ENCODE peak calls at places on chromosome 5, in seven cellular contexts. One of them, this sample, is unnamed.
A peak's percentile ranks its signal among the peaks of the same experiment; 100 is the strongest.

GRCh38 chr5:54296386-54296785 is 14.0 kb downstream of the ARL15 start:
- DNase-seq in AG09309: no peak
- DNase-seq in hepatocyte: no peak
- DNase-seq in neural progenitor cell: no peak
- DNase-seq in CD4-positive, CD25-positive, alpha-beta regulatory T cell: no peak
- DNase-seq in dorsolateral prefrontal cortex: no peak
- DNase-seq in foreskin fibroblast: no peak
- DNase-seq in this sample: no peak

GRCh38 chr5:21817668-21818419 is 1035.3 kb downstream of the CDH12 start:
- DNase-seq in CD4-positive, CD25-positive, alpha-beta regulatory T cell: no peak
- DNase-seq in dorsolateral prefrontal cortex: no peak
- DNase-seq in hepatocyte: no peak
- DNase-seq in AG09309: no peak
- DNase-seq in neural progenitor cell: no peak
- DNase-seq in foreskin fibroblast: no peak
- DNase-seq in this sample: peak; percentile 28

GRCh38 chr5:27220752-27221151 is 182.4 kb upstream of the CDH9 start:
- DNase-seq in foreskin fibroblast: no peak
- DNase-seq in AG09309: no peak
- DNase-seq in dorsolateral prefrontal cortex: no peak
- DNase-seq in CD4-positive, CD25-positive, alpha-beta regulatory T cell: no peak
- DNase-seq in neural progenitor cell: no peak
- DNase-seq in hepatocyte: no peak
- DNase-seq in this sample: no peak

GRCh38 chr5:25707093-25707492 is 1062.3 kb upstream of the CDH10 start:
- DNase-seq in AG09309: no peak
- DNase-seq in hepatocyte: no peak
- DNase-seq in neural progenitor cell: no peak
- DNase-seq in foreskin fibroblast: no peak
- DNase-seq in dorsolateral prefrontal cortex: no peak
- DNase-seq in CD4-positive, CD25-positive, alpha-beta regulatory T cell: no peak
- DNase-seq in this sample: no peak

GRCh38 chr5:102958481-102959011 is 161.4 kb downstream of the GIN1 start:
- DNase-seq in neural progenitor cell: no peak
- DNase-seq in foreskin fibroblast: peak; percentile 36
- DNase-seq in hepatocyte: peak; percentile 7
- DNase-seq in AG09309: no peak
- DNase-seq in CD4-positive, CD25-positive, alpha-beta regulatory T cell: no peak
- DNase-seq in dorsolateral prefrontal cortex: no peak
- DNase-seq in this sample: peak; percentile 64

GRCh38 chr5:169286572-169287325 is 14.2 kb downstream of the SLIT3 start:
- DNase-seq in dorsolateral prefrontal cortex: no peak
- DNase-seq in neural progenitor cell: no peak
- DNase-seq in AG09309: no peak
- DNase-seq in CD4-positive, CD25-positive, alpha-beta regulatory T cell: no peak
- DNase-seq in foreskin fibroblast: no peak
- DNase-seq in hepatocyte: no peak
- DNase-seq in this sample: peak; percentile 82

GRCh38 chr5:54895816-54896341 is 89.5 kb downstream of the ESM1 start:
- DNase-seq in dorsolateral prefrontal cortex: peak; percentile 44
- DNase-seq in hepatocyte: peak; percentile 69
- DNase-seq in foreskin fibroblast: peak; percentile 50
- DNase-seq in CD4-positive, CD25-positive, alpha-beta regulatory T cell: no peak
- DNase-seq in AG09309: peak; percentile 25
- DNase-seq in neural progenitor cell: peak; percentile 58
- DNase-seq in this sample: peak; percentile 75

GRCh38 chr5:171840066-171840465 is 54.4 kb downstream of the SMIM23 start:
- DNase-seq in hepatocyte: no peak
- DNase-seq in dorsolateral prefrontal cortex: no peak
- DNase-seq in CD4-positive, CD25-positive, alpha-beta regulatory T cell: no peak
- DNase-seq in foreskin fibroblast: no peak
- DNase-seq in neural progenitor cell: peak; percentile 17
- DNase-seq in AG09309: no peak
- DNase-seq in this sample: no peak

GRCh38 chr5:168881427-168882149 is 302.4 kb upstream of the PANK3 start:
- DNase-seq in hepatocyte: peak; percentile 60
- DNase-seq in CD4-positive, CD25-positive, alpha-beta regulatory T cell: no peak
- DNase-seq in dorsolateral prefrontal cortex: no peak
- DNase-seq in foreskin fibroblast: no peak
- DNase-seq in AG09309: no peak
- DNase-seq in neural progenitor cell: peak; percentile 73
- DNase-seq in this sample: no peak

GRCh38 chr5:35202319-35203111 is 27.8 kb downstream of the PRLR start:
- DNase-seq in neural progenitor cell: peak; percentile 74
- DNase-seq in hepatocyte: peak; percentile 68
- DNase-seq in AG09309: peak; percentile 16
- DNase-seq in CD4-positive, CD25-positive, alpha-beta regulatory T cell: no peak
- DNase-seq in dorsolateral prefrontal cortex: no peak
- DNase-seq in foreskin fibroblast: peak; percentile 22
- DNase-seq in this sample: peak; percentile 61

GRCh38 chr5:96931605-96932004 is 4.3 kb upstream of the LNPEP start:
- DNase-seq in CD4-positive, CD25-positive, alpha-beta regulatory T cell: no peak
- DNase-seq in dorsolateral prefrontal cortex: no peak
- DNase-seq in AG09309: no peak
- DNase-seq in hepatocyte: no peak
- DNase-seq in foreskin fibroblast: no peak
- DNase-seq in neural progenitor cell: no peak
- DNase-seq in this sample: no peak

GRCh38 chr5:54556136-54556535 is 38.6 kb downstream of the SNX18 start:
- DNase-seq in CD4-positive, CD25-positive, alpha-beta regulatory T cell: no peak
- DNase-seq in dorsolateral prefrontal cortex: no peak
- DNase-seq in AG09309: no peak
- DNase-seq in hepatocyte: no peak
- DNase-seq in neural progenitor cell: no peak
- DNase-seq in foreskin fibroblast: no peak
- DNase-seq in this sample: no peak

GRCh38 chr5:133245191-133246052 is 193.6 kb downstream of the HSPA4 start:
- DNase-seq in AG09309: peak; percentile 37
- DNase-seq in CD4-positive, CD25-positive, alpha-beta regulatory T cell: no peak
- DNase-seq in dorsolateral prefrontal cortex: no peak
- DNase-seq in foreskin fibroblast: peak; percentile 73
- DNase-seq in neural progenitor cell: no peak
- DNase-seq in hepatocyte: peak; percentile 44
- DNase-seq in this sample: peak; percentile 86

GRCh38 chr5:92560698-92561361 is 1020.2 kb downstream of the NR2F1-AS1 start:
- DNase-seq in hepatocyte: peak; percentile 11
- DNase-seq in AG09309: peak; percentile 52
- DNase-seq in foreskin fibroblast: peak; percentile 59
- DNase-seq in dorsolateral prefrontal cortex: no peak
- DNase-seq in CD4-positive, CD25-positive, alpha-beta regulatory T cell: no peak
- DNase-seq in neural progenitor cell: no peak
- DNase-seq in this sample: peak; percentile 36

DNA sequence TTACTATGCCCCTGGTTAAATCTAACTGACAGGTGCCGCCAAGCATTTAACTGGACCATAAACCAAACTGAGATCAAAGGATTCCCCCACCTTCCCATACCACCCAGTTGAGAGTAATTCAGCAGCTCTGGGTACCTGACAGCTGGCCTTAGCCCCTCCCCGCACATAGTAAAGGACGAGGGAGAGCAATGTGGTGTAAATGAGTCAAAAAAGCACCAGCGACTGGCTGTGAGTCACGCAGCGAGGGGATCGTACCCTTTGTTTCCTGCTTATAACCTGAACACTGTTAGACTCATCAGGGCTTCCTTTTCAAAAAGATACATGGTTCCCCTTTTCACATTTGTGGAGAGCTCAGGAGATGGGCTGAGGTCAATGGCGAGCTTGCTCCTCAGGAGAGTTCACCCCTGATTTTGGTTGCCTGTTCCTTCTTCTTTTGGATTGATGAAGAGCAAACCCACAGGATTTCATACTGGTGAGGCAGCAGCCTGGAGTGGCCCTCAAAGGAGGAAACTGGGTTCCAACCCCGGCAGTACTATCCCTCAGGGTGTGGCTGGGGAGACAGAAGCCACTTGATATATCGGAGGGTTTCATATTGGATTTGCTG is 71.5 kb downstream of the ANKRD33B start:
- DNase-seq in dorsolateral prefrontal cortex: no peak
- DNase-seq in AG09309: no peak
- DNase-seq in foreskin fibroblast: peak; percentile 39
- DNase-seq in neural progenitor cell: no peak
- DNase-seq in hepatocyte: no peak
- DNase-seq in CD4-positive, CD25-positive, alpha-beta regulatory T cell: peak; percentile 39
- DNase-seq in this sample: peak; percentile 28
- H3K4me3 ChIP-seq in dorsolateral prefrontal cortex: no peak overlapping the region
- H3K4me3 ChIP-seq in AG09309: no peak overlapping the region
- H3K4me3 ChIP-seq in foreskin fibroblast: no peak overlapping the region
- H3K4me3 ChIP-seq in neural progenitor cell: no peak overlapping the region
- H3K4me3 ChIP-seq in hepatocyte: no peak overlapping the region
- H3K4me3 ChIP-seq in CD4-positive, CD25-positive, alpha-beta regulatory T cell: peak overlapping the region; percentile 27
- H3K4me3 ChIP-seq in this sample: no peak overlapping the region

GRCh38 chr5:73379435-73379834 is 69.1 kb downstream of the FOXD1 start:
- DNase-seq in dorsolateral prefrontal cortex: no peak
- DNase-seq in neural progenitor cell: no peak
- DNase-seq in foreskin fibroblast: no peak
- DNase-seq in hepatocyte: no peak
- DNase-seq in CD4-positive, CD25-positive, alpha-beta regulatory T cell: no peak
- DNase-seq in AG09309: no peak
- DNase-seq in this sample: no peak

GRCh38 chr5:73380052-73380451 is 68.5 kb downstream of the FOXD1 start:
- DNase-seq in neural progenitor cell: no peak
- DNase-seq in hepatocyte: no peak
- DNase-seq in dorsolateral prefrontal cortex: no peak
- DNase-seq in AG09309: no peak
- DNase-seq in CD4-positive, CD25-positive, alpha-beta regulatory T cell: no peak
- DNase-seq in foreskin fibroblast: no peak
- DNase-seq in this sample: no peak

GRCh38 chr5:73382412-73382795 is 66.2 kb downstream of the FOXD1 start:
- DNase-seq in dorsolateral prefrontal cortex: no peak
- DNase-seq in AG09309: no peak
- DNase-seq in CD4-positive, CD25-positive, alpha-beta regulatory T cell: no peak
- DNase-seq in foreskin fibroblast: no peak
- DNase-seq in hepatocyte: no peak
- DNase-seq in neural progenitor cell: no peak
- DNase-seq in this sample: no peak

GRCh38 chr5:73381587-73382411 is 66.8 kb downstream of the FOXD1 start:
- DNase-seq in foreskin fibroblast: no peak
- DNase-seq in AG09309: no peak
- DNase-seq in CD4-positive, CD25-positive, alpha-beta regulatory T cell: no peak
- DNase-seq in dorsolateral prefrontal cortex: no peak
- DNase-seq in hepatocyte: no peak
- DNase-seq in neural progenitor cell: no peak
- DNase-seq in this sample: no peak

GRCh38 chr5:73380710-73381586 is 67.6 kb downstream of the FOXD1 start:
- DNase-seq in CD4-positive, CD25-positive, alpha-beta regulatory T cell: no peak
- DNase-seq in foreskin fibroblast: no peak
- DNase-seq in AG09309: no peak
- DNase-seq in hepatocyte: no peak
- DNase-seq in neural progenitor cell: no peak
- DNase-seq in dorsolateral prefrontal cortex: no peak
- DNase-seq in this sample: no peak
- H3K4me3 ChIP-seq in CD4-positive, CD25-positive, alpha-beta regulatory T cell: no peak overlapping the region
- H3K4me3 ChIP-seq in foreskin fibroblast: no peak overlapping the region
- H3K4me3 ChIP-seq in AG09309: no peak overlapping the region
- H3K4me3 ChIP-seq in hepatocyte: no peak overlapping the region
- H3K4me3 ChIP-seq in neural progenitor cell: no peak overlapping the region
- H3K4me3 ChIP-seq in dorsolateral prefrontal cortex: no peak overlapping the region
- H3K4me3 ChIP-seq in this sample: no peak overlapping the region

DNA sequence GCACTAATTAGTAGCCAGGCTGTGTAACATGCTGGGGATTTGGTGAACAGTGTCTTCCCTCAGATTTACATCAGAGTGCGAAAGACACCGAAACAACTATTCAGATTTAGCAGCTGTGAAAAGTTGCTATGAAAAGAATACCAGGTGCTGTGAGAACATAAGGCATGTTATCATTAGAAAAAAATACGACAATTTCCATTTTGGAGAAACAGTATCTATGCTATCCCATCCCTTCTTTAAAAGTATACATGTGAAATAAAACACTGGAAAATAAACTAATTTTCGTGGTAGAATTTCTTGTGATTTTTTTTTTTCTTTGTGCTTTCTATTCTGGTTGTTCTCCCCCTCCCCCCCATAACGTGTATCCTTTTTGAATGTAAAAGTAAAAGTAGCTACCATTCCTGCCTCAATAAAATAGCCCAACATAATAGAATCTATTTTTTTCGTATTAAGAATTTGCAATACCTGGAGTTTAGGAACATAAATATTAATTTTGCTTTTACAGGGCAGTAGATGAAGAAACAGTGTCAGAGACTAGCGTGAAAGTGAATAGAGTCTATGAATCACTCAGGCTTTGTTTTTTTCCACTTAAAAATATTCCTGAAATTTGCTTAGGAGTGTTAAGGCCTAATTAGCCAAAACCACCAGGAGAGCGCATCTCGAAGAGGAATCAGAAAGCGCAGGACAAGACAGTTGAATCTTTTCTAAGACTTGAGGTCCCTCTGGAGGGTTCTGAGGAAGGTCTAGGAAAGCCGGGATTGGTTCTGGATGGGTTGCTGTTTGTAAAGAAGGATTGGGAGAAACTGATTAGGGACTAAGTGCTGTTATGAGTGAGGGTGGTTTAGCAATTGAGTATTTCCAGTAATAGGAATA is 813 bp upstream of the SLU7 start:
- DNase-seq in hepatocyte: no peak
- DNase-seq in neural progenitor cell: no peak
- DNase-seq in foreskin fibroblast: no peak
- DNase-seq in AG09309: no peak
- DNase-seq in dorsolateral prefrontal cortex: no peak
- DNase-seq in CD4-positive, CD25-positive, alpha-beta regulatory T cell: no peak
- DNase-seq in this sample: no peak
- H3K4me3 ChIP-seq in hepatocyte: peak overlapping the region; percentile 24
- H3K4me3 ChIP-seq in neural progenitor cell: peak overlapping the region; percentile 86
- H3K4me3 ChIP-seq in foreskin fibroblast: peak overlapping the region; percentile 97
- H3K4me3 ChIP-seq in AG09309: peak overlapping the region; percentile 87
- H3K4me3 ChIP-seq in dorsolateral prefrontal cortex: peak overlapping the region; percentile 86
- H3K4me3 ChIP-seq in CD4-positive, CD25-positive, alpha-beta regulatory T cell: peak overlapping the region; percentile 90
- H3K4me3 ChIP-seq in this sample: peak overlapping the region; percentile 98

GRCh38 chr5:150488519-150489357 is 19.2 kb upstream of the NDST1 start:
- DNase-seq in foreskin fibroblast: peak; percentile 69
- DNase-seq in dorsolateral prefrontal cortex: no peak
- DNase-seq in hepatocyte: no peak
- DNase-seq in AG09309: peak; percentile 62
- DNase-seq in CD4-positive, CD25-positive, alpha-beta regulatory T cell: no peak
- DNase-seq in neural progenitor cell: no peak
- DNase-seq in this sample: peak; percentile 75

GRCh38 chr5:150489358-150490295 is 18.3 kb upstream of the NDST1 start:
- DNase-seq in foreskin fibroblast: peak; percentile 61
- DNase-seq in neural progenitor cell: no peak
- DNase-seq in hepatocyte: no peak
- DNase-seq in AG09309: no peak
- DNase-seq in CD4-positive, CD25-positive, alpha-beta regulatory T cell: no peak
- DNase-seq in dorsolateral prefrontal cortex: peak; percentile 85
- DNase-seq in this sample: no peak

GRCh38 chr5:150490754-150491153 is 17.2 kb upstream of the NDST1 start:
- DNase-seq in neural progenitor cell: no peak
- DNase-seq in hepatocyte: no peak
- DNase-seq in foreskin fibroblast: peak; percentile 26
- DNase-seq in dorsolateral prefrontal cortex: no peak
- DNase-seq in AG09309: no peak
- DNase-seq in CD4-positive, CD25-positive, alpha-beta regulatory T cell: no peak
- DNase-seq in this sample: no peak

GRCh38 chr5:150491876-150492275 is 16.1 kb upstream of the NDST1 start:
- DNase-seq in hepatocyte: no peak
- DNase-seq in CD4-positive, CD25-positive, alpha-beta regulatory T cell: no peak
- DNase-seq in neural progenitor cell: no peak
- DNase-seq in dorsolateral prefrontal cortex: no peak
- DNase-seq in foreskin fibroblast: no peak
- DNase-seq in AG09309: no peak
- DNase-seq in this sample: no peak

DNA sequence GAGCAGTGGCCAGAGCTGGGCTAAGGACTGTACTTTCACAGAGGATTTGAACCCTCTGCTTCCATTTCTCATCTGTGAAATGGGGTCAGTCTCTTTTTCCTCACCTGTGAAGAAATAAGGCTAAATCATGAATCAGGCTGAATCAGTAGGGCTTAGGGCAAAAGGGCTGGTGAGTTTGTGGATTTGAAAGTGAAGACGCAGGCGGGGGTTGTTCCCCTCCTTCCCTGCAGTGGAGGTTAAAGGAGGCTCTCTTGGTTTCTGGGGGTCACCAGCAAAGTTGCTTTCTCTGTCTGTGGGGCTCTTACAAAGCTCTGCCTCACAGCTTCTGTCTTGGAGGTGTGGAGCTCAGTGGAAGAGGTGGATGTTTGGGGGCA is 17.6 kb upstream of the NDST1 start:
- DNase-seq in CD4-positive, CD25-positive, alpha-beta regulatory T cell: no peak
- DNase-seq in foreskin fibroblast: no peak
- DNase-seq in hepatocyte: no peak
- DNase-seq in neural progenitor cell: no peak
- DNase-seq in dorsolateral prefrontal cortex: no peak
- DNase-seq in AG09309: no peak
- DNase-seq in this sample: no peak
- H3K4me3 ChIP-seq in CD4-positive, CD25-positive, alpha-beta regulatory T cell: no peak overlapping the region
- H3K4me3 ChIP-seq in foreskin fibroblast: no peak overlapping the region
- H3K4me3 ChIP-seq in hepatocyte: no peak overlapping the region
- H3K4me3 ChIP-seq in neural progenitor cell: no peak overlapping the region
- H3K4me3 ChIP-seq in dorsolateral prefrontal cortex: no peak overlapping the region
- H3K4me3 ChIP-seq in AG09309: no peak overlapping the region
- H3K4me3 ChIP-seq in this sample: no peak overlapping the region

This sample was measured in fibroblast of pulmonary artery.